ENCODE peak calls at places on chromosome 12, in nine cellular contexts. One of them, this sample, is unnamed.

GRCh38 chr12:51855586-51856428 is 7.3 kb upstream of the FIGNL2 start:
- DNase-seq in MM.1S: no peak
- DNase-seq in hepatocyte: peak; percentile 64
- DNase-seq in HCT116: no peak
- DNase-seq in neural progenitor cell: peak; percentile 95
- DNase-seq in GM23338: peak; percentile 97
- DNase-seq in GM23248: peak; percentile 62
- DNase-seq in SK-N-SH: no peak
- DNase-seq in PC-3: no peak
- DNase-seq in this sample: no peak

GRCh38 chr12:40723001-40723400 is 30.8 kb downstream of the CNTN1 start:
- DNase-seq in GM23248: no peak
- DNase-seq in GM23338: no peak
- DNase-seq in HCT116: no peak
- DNase-seq in neural progenitor cell: no peak
- DNase-seq in SK-N-SH: no peak
- DNase-seq in MM.1S: no peak
- DNase-seq in hepatocyte: no peak
- DNase-seq in PC-3: no peak
- DNase-seq in this sample: no peak

GRCh38 chr12:66188584-66189475 is at the start of gene IRAK3:
- DNase-seq in PC-3: no peak
- DNase-seq in MM.1S: no peak
- DNase-seq in hepatocyte: peak; percentile 69
- DNase-seq in SK-N-SH: peak; percentile 69
- DNase-seq in HCT116: no peak
- DNase-seq in GM23248: peak; percentile 82
- DNase-seq in neural progenitor cell: peak; percentile 74
- DNase-seq in GM23338: peak; percentile 69
- DNase-seq in this sample: no peak

GRCh38 chr12:45543887-45544286 is 185.6 kb upstream of the ARID2 start:
- DNase-seq in MM.1S: peak; percentile 77
- DNase-seq in SK-N-SH: peak; percentile 69
- DNase-seq in GM23338: peak; percentile 90
- DNase-seq in HCT116: peak; percentile 80
- DNase-seq in neural progenitor cell: peak; percentile 79
- DNase-seq in GM23248: peak; percentile 84
- DNase-seq in hepatocyte: peak; percentile 83
- DNase-seq in PC-3: peak; percentile 84
- DNase-seq in this sample: peak; percentile 67

GRCh38 chr12:121223283-121223946 is 13.5 kb downstream of the P2RX4 start:
- DNase-seq in PC-3: no peak
- DNase-seq in GM23338: no peak
- DNase-seq in hepatocyte: no peak
- DNase-seq in GM23248: no peak
- DNase-seq in SK-N-SH: peak; percentile 58
- DNase-seq in MM.1S: no peak
- DNase-seq in neural progenitor cell: no peak
- DNase-seq in HCT116: no peak
- DNase-seq in this sample: peak; percentile 42

GRCh38 chr12:31238764-31239387 is 87.1 kb downstream of the SINHCAF start:
- DNase-seq in hepatocyte: peak; percentile 81
- DNase-seq in GM23338: peak; percentile 83
- DNase-seq in PC-3: peak; percentile 90
- DNase-seq in GM23248: peak; percentile 81
- DNase-seq in SK-N-SH: peak; percentile 76
- DNase-seq in HCT116: peak; percentile 54
- DNase-seq in MM.1S: peak; percentile 84
- DNase-seq in neural progenitor cell: peak; percentile 76
- DNase-seq in this sample: peak; percentile 73

GRCh38 chr12:121217761-121218160 is 7.8 kb downstream of the P2RX4 start:
- DNase-seq in PC-3: no peak
- DNase-seq in neural progenitor cell: no peak
- DNase-seq in MM.1S: no peak
- DNase-seq in hepatocyte: peak; percentile 63
- DNase-seq in SK-N-SH: no peak
- DNase-seq in HCT116: no peak
- DNase-seq in GM23248: no peak
- DNase-seq in GM23338: no peak
- DNase-seq in this sample: no peak

GRCh38 chr12:53124352-53124723 is 21.1 kb downstream of the SOAT2 start:
- DNase-seq in neural progenitor cell: no peak
- DNase-seq in SK-N-SH: no peak
- DNase-seq in MM.1S: no peak
- DNase-seq in HCT116: no peak
- DNase-seq in GM23338: no peak
- DNase-seq in PC-3: no peak
- DNase-seq in hepatocyte: no peak
- DNase-seq in GM23248: no peak
- DNase-seq in this sample: no peak

DNA sequence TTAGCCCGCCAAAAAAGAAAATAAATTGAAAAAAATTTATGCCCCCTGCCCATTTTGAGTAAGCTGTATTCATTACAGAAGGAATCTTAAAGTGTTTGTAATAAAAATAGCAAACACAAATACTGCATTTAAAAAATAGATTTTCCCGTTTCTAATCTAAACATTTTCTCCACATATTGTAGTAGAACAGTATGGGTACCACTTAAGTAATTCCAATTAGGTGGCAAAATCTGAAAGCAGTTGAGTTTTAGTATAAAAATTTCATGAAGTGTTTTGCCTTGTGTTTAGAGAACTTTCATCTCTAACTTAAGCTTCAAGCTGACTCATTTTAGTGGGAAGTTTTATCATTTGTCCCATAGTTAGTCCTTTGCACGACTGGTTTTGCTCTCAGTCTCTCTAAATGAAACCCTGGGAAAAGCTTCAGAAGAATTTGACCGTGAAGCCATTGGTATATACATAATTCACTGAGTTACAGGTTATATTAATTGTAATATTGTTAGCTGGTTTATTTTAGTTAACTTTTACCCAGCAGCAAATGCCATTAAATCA is 214.6 kb downstream of the ERC1 start:
- DNase-seq in HCT116: no peak
- DNase-seq in GM23248: peak; percentile 76
- DNase-seq in SK-N-SH: no peak
- DNase-seq in neural progenitor cell: no peak
- DNase-seq in GM23338: no peak
- DNase-seq in PC-3: no peak
- DNase-seq in MM.1S: no peak
- DNase-seq in hepatocyte: no peak
- DNase-seq in this sample: peak; percentile 12
- TF ChIP-seq EZH2phosphoT487 in HCT116: no peak
- TF ChIP-seq EZH2phosphoT487 in GM23248: no peak
- TF ChIP-seq EZH2phosphoT487 in SK-N-SH: no peak
- TF ChIP-seq EZH2phosphoT487 in neural progenitor cell: no peak
- TF ChIP-seq EZH2phosphoT487 in GM23338: no peak
- TF ChIP-seq EZH2phosphoT487 in PC-3: no peak
- TF ChIP-seq EZH2phosphoT487 in MM.1S: no peak
- TF ChIP-seq EZH2phosphoT487 in hepatocyte: no peak
- TF ChIP-seq EZH2phosphoT487 in this sample: no peak

DNA sequence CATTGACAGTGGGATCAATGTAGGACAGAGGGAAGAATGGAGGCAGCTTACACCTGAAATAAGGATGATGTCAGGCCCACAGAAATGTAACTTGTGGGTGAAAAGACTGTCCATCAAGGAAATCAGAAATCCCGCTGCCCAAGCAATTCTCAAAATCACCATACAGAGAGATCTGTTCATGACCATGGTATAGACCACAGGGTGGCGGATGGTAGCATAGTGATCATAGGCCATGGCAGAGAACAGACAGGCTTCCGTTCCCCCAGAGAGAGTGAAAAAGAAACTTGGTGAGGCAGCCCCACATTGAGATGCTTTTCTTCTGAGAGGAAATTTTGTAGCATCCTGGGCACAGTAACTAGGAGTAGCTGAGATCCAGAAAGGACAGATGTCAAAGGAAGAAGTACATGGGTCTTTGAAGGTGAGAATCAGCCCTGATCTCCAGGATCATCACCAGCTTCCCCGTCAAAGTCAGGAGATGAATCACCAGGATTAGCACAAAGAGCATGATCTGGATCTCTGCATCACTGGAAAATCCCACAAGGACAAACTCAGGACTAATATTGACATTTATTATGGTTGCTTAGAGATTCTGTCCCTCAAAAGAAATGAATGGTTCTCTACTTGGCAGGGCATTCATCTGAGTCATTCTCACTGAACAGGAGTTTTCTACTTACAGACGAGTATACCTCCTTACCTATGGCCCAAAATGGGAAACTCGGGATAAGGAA is 5.5 kb upstream of the ZNF641 start:
- DNase-seq in HCT116: no peak
- DNase-seq in MM.1S: no peak
- DNase-seq in neural progenitor cell: no peak
- DNase-seq in hepatocyte: peak; percentile 46
- DNase-seq in PC-3: peak; percentile 86
- DNase-seq in SK-N-SH: no peak
- DNase-seq in GM23248: peak; percentile 17
- DNase-seq in GM23338: no peak
- DNase-seq in this sample: no peak
- H3K4me2 ChIP-seq in HCT116: no peak overlapping the region
- H3K4me2 ChIP-seq in MM.1S: no peak overlapping the region
- H3K4me2 ChIP-seq in neural progenitor cell: no peak overlapping the region
- H3K4me2 ChIP-seq in hepatocyte: no peak overlapping the region
- H3K4me2 ChIP-seq in PC-3: peak overlapping the region; percentile 67
- H3K4me2 ChIP-seq in SK-N-SH: no peak overlapping the region
- H3K4me2 ChIP-seq in GM23248: no peak overlapping the region
- H3K4me2 ChIP-seq in GM23338: no peak overlapping the region
- H3K4me2 ChIP-seq in this sample: no peak overlapping the region

GRCh38 chr12:23750923-23751322 is 198.5 kb downstream of the SOX5 start:
- DNase-seq in hepatocyte: no peak
- DNase-seq in GM23248: no peak
- DNase-seq in HCT116: no peak
- DNase-seq in GM23338: no peak
- DNase-seq in MM.1S: no peak
- DNase-seq in SK-N-SH: no peak
- DNase-seq in neural progenitor cell: no peak
- DNase-seq in PC-3: no peak
- DNase-seq in this sample: no peak

GRCh38 chr12:23752245-23752644 is 197.2 kb downstream of the SOX5 start:
- DNase-seq in SK-N-SH: no peak
- DNase-seq in HCT116: no peak
- DNase-seq in MM.1S: no peak
- DNase-seq in PC-3: no peak
- DNase-seq in GM23248: no peak
- DNase-seq in GM23338: no peak
- DNase-seq in hepatocyte: no peak
- DNase-seq in neural progenitor cell: no peak
- DNase-seq in this sample: no peak

GRCh38 chr12:23756416-23756815 is 193.1 kb downstream of the SOX5 start:
- DNase-seq in GM23248: no peak
- DNase-seq in PC-3: no peak
- DNase-seq in HCT116: no peak
- DNase-seq in hepatocyte: no peak
- DNase-seq in SK-N-SH: no peak
- DNase-seq in MM.1S: no peak
- DNase-seq in neural progenitor cell: peak; percentile 33
- DNase-seq in GM23338: peak; percentile 24
- DNase-seq in this sample: no peak

GRCh38 chr12:23751641-23752040 is 197.8 kb downstream of the SOX5 start:
- DNase-seq in SK-N-SH: no peak
- DNase-seq in HCT116: no peak
- DNase-seq in neural progenitor cell: no peak
- DNase-seq in MM.1S: no peak
- DNase-seq in PC-3: no peak
- DNase-seq in hepatocyte: no peak
- DNase-seq in GM23248: no peak
- DNase-seq in GM23338: no peak
- DNase-seq in this sample: no peak

DNA sequence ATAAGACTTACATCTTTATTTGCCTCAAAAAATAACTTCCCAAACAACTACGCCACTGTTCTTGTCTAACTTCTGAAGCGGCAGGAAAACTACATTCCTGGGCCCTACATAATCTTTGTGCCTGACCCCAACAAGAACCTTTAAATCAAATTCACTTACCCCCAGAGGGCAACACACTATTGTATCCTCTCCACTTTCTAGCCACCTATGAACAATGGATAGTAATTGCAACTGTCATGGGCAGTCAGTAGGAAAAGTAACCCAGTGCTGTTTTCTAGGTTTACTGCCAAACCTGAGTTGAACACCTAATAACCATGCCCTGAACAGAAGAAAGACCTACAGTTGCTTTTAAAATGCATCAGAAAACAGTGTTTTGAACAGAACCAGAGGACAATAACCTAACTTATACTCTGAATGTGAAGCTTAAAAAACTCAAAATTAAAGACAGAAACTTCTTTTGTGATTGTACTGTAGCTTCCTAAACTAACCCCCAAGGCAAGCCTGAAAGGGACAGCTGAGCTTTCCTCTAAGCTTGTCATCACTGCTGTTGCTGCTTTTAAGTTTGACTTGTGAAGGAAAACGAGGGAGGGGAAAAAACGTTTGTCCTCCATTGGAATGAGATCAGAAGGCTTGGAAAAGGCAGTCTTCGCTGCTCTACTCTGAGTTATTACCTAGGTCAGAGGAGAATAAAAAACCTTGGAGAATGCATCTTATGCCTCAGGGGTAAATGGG is 195.7 kb downstream of the SOX5 start:
- DNase-seq in PC-3: no peak
- DNase-seq in GM23338: no peak
- DNase-seq in SK-N-SH: no peak
- DNase-seq in hepatocyte: no peak
- DNase-seq in HCT116: no peak
- DNase-seq in MM.1S: no peak
- DNase-seq in GM23248: no peak
- DNase-seq in neural progenitor cell: peak; percentile 70
- DNase-seq in this sample: no peak
- H2AFZ ChIP-seq in PC-3: no peak overlapping the region
- H2AFZ ChIP-seq in GM23338: peak overlapping the region; percentile 4
- H2AFZ ChIP-seq in SK-N-SH: no peak overlapping the region
- H2AFZ ChIP-seq in hepatocyte: no peak overlapping the region
- H2AFZ ChIP-seq in HCT116: no peak overlapping the region
- H2AFZ ChIP-seq in MM.1S: no peak overlapping the region
- H2AFZ ChIP-seq in GM23248: no peak overlapping the region
- H2AFZ ChIP-seq in neural progenitor cell: no peak overlapping the region
- H2AFZ ChIP-seq in this sample: no peak overlapping the region

GRCh38 chr12:130714091-130714590 is 2.0 kb downstream of the RIMBP2 start:
- DNase-seq in GM23248: no peak
- DNase-seq in PC-3: no peak
- DNase-seq in neural progenitor cell: peak; percentile 49
- DNase-seq in GM23338: peak; percentile 22
- DNase-seq in hepatocyte: peak; percentile 17
- DNase-seq in HCT116: no peak
- DNase-seq in MM.1S: peak; percentile 21
- DNase-seq in SK-N-SH: peak; percentile 60
- DNase-seq in this sample: no peak

GRCh38 chr12:130711751-130712150 is 4.3 kb downstream of the RIMBP2 start:
- DNase-seq in SK-N-SH: no peak
- DNase-seq in PC-3: no peak
- DNase-seq in GM23338: no peak
- DNase-seq in GM23248: no peak
- DNase-seq in hepatocyte: no peak
- DNase-seq in MM.1S: peak; percentile 57
- DNase-seq in HCT116: no peak
- DNase-seq in neural progenitor cell: no peak
- DNase-seq in this sample: no peak

GRCh38 chr12:130713581-130713991 is 2.5 kb downstream of the RIMBP2 start:
- DNase-seq in SK-N-SH: peak; percentile 51
- DNase-seq in GM23338: no peak
- DNase-seq in GM23248: peak; percentile 22
- DNase-seq in PC-3: no peak
- DNase-seq in HCT116: no peak
- DNase-seq in hepatocyte: no peak
- DNase-seq in MM.1S: no peak
- DNase-seq in neural progenitor cell: no peak
- DNase-seq in this sample: no peak

GRCh38 chr12:130710733-130711080 is 5.4 kb downstream of the RIMBP2 start:
- DNase-seq in SK-N-SH: no peak
- DNase-seq in PC-3: no peak
- DNase-seq in MM.1S: no peak
- DNase-seq in neural progenitor cell: no peak
- DNase-seq in hepatocyte: no peak
- DNase-seq in GM23338: no peak
- DNase-seq in HCT116: no peak
- DNase-seq in GM23248: no peak
- DNase-seq in this sample: no peak

DNA sequence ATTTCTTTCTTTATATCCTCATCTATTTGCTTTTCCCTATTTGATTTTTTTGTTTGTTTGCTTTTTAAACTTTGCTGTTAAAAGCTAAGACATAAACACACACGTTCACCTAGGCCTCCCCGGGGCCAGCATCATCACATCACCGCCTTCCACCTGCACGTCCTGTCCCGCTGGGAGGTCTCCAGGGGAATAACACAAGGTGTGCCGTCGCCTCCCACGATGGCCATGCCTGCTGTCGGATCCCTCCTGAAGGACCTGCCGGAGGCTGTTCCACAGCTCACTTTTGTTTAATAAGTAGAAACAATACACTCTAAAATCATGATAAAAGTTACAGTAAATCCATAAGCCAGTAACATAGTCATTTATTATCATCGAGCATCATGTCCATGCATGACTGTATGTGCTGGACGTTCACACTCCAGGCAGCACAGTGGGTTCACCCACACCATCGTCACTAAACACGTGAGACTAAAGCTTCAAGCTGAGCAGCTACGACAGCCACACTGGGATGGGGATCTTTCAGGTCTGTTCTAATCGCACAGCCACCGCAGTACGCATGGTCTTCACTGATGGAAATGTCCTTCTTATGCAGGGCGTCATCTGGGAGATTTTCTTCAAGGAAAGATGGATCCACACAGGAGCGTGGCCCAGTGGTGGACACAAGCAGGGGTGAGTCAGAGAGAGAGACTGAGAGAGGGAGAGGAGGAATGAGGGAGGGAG is 3.6 kb downstream of the RIMBP2 start:
- DNase-seq in SK-N-SH: no peak
- DNase-seq in HCT116: no peak
- DNase-seq in neural progenitor cell: no peak
- DNase-seq in GM23338: no peak
- DNase-seq in GM23248: no peak
- DNase-seq in PC-3: no peak
- DNase-seq in MM.1S: no peak
- DNase-seq in hepatocyte: no peak
- DNase-seq in this sample: no peak
- TF ChIP-seq EZH2phosphoT487 in SK-N-SH: no peak
- TF ChIP-seq EZH2phosphoT487 in HCT116: no peak
- TF ChIP-seq EZH2phosphoT487 in neural progenitor cell: no peak
- TF ChIP-seq EZH2phosphoT487 in GM23338: no peak
- TF ChIP-seq EZH2phosphoT487 in GM23248: no peak
- TF ChIP-seq EZH2phosphoT487 in PC-3: no peak
- TF ChIP-seq EZH2phosphoT487 in MM.1S: no peak
- TF ChIP-seq EZH2phosphoT487 in hepatocyte: no peak
- TF ChIP-seq EZH2phosphoT487 in this sample: no peak

This sample was measured in OCI-LY7.